ENCODE peak calls at places on chromosomes 12 and 14, in six cellular contexts. S is frontal cortex; L is MM.1S; H is AML-193; B is PC-3; J is activated T-helper 9 cell treated with anti-CD3 and anti-CD28 coated beads, Interleukin-2, amount 50 U/mL, for 16 hours. K is an unnamed sample.

GRCh38 chr12:11650279-11650696 is 814 bp downstream of the ETV6 start:
- DNase-seq in S (no peak), L (no peak), H (peak), B (no peak), J (peak), K (no peak)

GRCh38 chr12:111759991-111760390 is 6.7 kb upstream of the ALDH2 start:
- DNase-seq in S (no peak), L (no peak), H (no peak), B (no peak), J (no peak), K (no peak)

GRCh38 chr12:25200703-25201102 is 5.7 kb downstream of the ETFRF1 start:
- DNase-seq in S (no peak), L (no peak), H (no peak), B (no peak), J (no peak), K (peak)

GRCh38 chr14:60931206-60931605 is 49.7 kb downstream of the TRMT5 start:
- DNase-seq in S (no peak), L (no peak), H (no peak), B (no peak), J (no peak), K (no peak)

GRCh38 chr12:109722022-109722752 is 8.6 kb downstream of the FAM222A start:
- DNase-seq in S (no peak), L (no peak), H (no peak), B (no peak), J (no peak), K (no peak)

GRCh38 chr12:105740970-105741725 is 397.6 kb downstream of the NUAK1 start:
- DNase-seq in S (no peak), L (no peak), H (no peak), B (peak), J (no peak), K (no peak)

GRCh38 chr12:26870491-26871419 is 37.8 kb upstream of the ITPR2 start:
- DNase-seq in S (no peak), L (peak), H (peak), B (peak), J (no peak), K (no peak)

GRCh38 chr12:69059465-69060457 is 126.8 kb upstream of the CPM start:
- DNase-seq in S (no peak), L (no peak), H (peak), B (peak), J (no peak), K (peak)

GRCh38 chr12:114045333-114045732 is 79.2 kb upstream of the RBM19 start:
- DNase-seq in S (no peak), L (no peak), H (no peak), B (no peak), J (no peak), K (no peak)

GRCh38 chr14:84708865-84709264 is 821.1 kb upstream of the FLRT2 start:
- DNase-seq in S (no peak), L (no peak), H (no peak), B (no peak), J (no peak), K (no peak)

GRCh38 chr14:29064305-29064704 is 297.7 kb downstream of the FOXG1 start:
- DNase-seq in S (no peak), L (no peak), H (no peak), B (no peak), J (no peak), K (no peak)

GRCh38 chr12:26109343-26109841 is 15.4 kb downstream of the BHLHE41 start:
- DNase-seq in S (no peak), L (no peak), H (no peak), B (no peak), J (no peak), K (no peak)

GRCh38 chr12:1825382-1826102 is 5.2 kb downstream of the LRTM2 start:
- DNase-seq in S (no peak), L (no peak), H (no peak), B (no peak), J (no peak), K (no peak)

GRCh38 chr14:61300209-61300608 is 19.1 kb upstream of the TMEM30B start:
- DNase-seq in S (no peak), L (no peak), H (no peak), B (no peak), J (no peak), K (no peak)

GRCh38 chr12:3250034-3250433 is 172.9 kb downstream of the TSPAN9 start:
- DNase-seq in S (no peak), L (no peak), H (no peak), B (no peak), J (no peak), K (no peak)

GRCh38 chr12:630656-631632 is 32.3 kb downstream of the NINJ2 start:
- DNase-seq in S (no peak), L (peak), H (peak), B (no peak), J (peak), K (no peak)

GRCh38 chr12:50537538-50537919 is 32.7 kb downstream of the DIP2B start:
- DNase-seq in S (no peak), L (no peak), H (no peak), B (peak), J (no peak), K (peak)

GRCh38 chr12:118220697-118221096 is 84.8 kb downstream of the PEBP1 start:
- DNase-seq in S (no peak), L (no peak), H (no peak), B (no peak), J (no peak), K (no peak)

GRCh38 chr12:8644345-8645248 is 18.0 kb downstream of the MFAP5 start:
- DNase-seq in S (no peak), L (peak), H (no peak), B (no peak), J (peak), K (no peak)